ENCODE peak calls at places on chromosomes 3 and 15, in eight cellular contexts. G is lung; W is left ventricle myocardium inferior; Y is PC-3; T is cardiac muscle cell; D is breast epithelium; O is transverse colon; P is CD8-positive, alpha-beta T cell. V is an unnamed sample. For H3K36me3, the result is how much of the 10 kb centered on the place peaks cover.

GRCh38 chr15:58545307-58546065 is 113.7 kb downstream of the LIPC start:
- DNase-seq in O (no peak), W (no peak), P (no peak), D (no peak), Y (no peak), G (no peak), T (no peak), V (no peak)

GRCh38 chr3:67832807-67833206 is 178.4 kb upstream of the SUCLG2 start:
- DNase-seq in G (no peak), O (no peak), P (no peak), Y (peak), T (no peak), W (no peak), D (no peak), V (peak)

GRCh38 chr3:172965256-172965655 is 175.8 kb downstream of the SPATA16 start:
- DNase-seq in D (no peak), T (no peak), W (no peak), Y (peak), P (no peak), G (no peak), O (no peak), V (no peak)

GRCh38 chr3:99651561-99651960 is 13.2 kb downstream of the COL8A1 start:
- DNase-seq in Y (peak), T (no peak), D (no peak), P (no peak), W (no peak), G (no peak), O (peak), V (peak)

GRCh38 chr3:149316427-149316826 is 17.0 kb downstream of the TM4SF18 start:
- DNase-seq in W (no peak), G (no peak), D (no peak), O (no peak), P (no peak), Y (peak), T (no peak), V (no peak)

GRCh38 chr15:27179789-27180188 is 208.8 kb downstream of the GABRG3 start:
- DNase-seq in O (no peak), P (no peak), G (no peak), W (no peak), Y (no peak), T (no peak), D (no peak), V (no peak)

GRCh38 chr3:48898383-48899234 is at the start of gene SLC25A20:
- DNase-seq in W (peak), G (peak), D (peak), P (peak), O (peak), Y (peak), T (peak), V (peak)

GRCh38 chr3:155658669-155659068 is 86.2 kb downstream of the PLCH1 start:
- DNase-seq in Y (no peak), D (no peak), G (no peak), P (no peak), O (peak), T (no peak), W (no peak), V (no peak)

GRCh38 chr15:85751731-85752421 is 42.8 kb downstream of the KLHL25 start:
- DNase-seq in G (no peak), Y (no peak), O (no peak), W (no peak), P (no peak), D (no peak), T (no peak), V (no peak)

GRCh38 chr3:64667887-64668581 is 19.8 kb downstream of the ADAMTS9 start:
- DNase-seq in D (no peak), O (no peak), P (no peak), T (no peak), W (peak), Y (no peak), G (no peak), V (no peak)

GRCh38 chr15:35019401-35020327 is 31.6 kb upstream of the ZNF770 start:
- DNase-seq in W (no peak), G (peak), Y (peak), P (no peak), T (no peak), O (no peak), D (no peak), V (peak)

GRCh38 chr15:76340802-76341365 is 4.3 kb downstream of the ISL2 start:
- DNase-seq in G (no peak), T (peak), O (peak), Y (no peak), D (no peak), W (no peak), P (no peak), V (no peak)

GRCh38 chr15:41554401-41554800 is 4.6 kb upstream of the TYRO3 start:
- DNase-seq in P (no peak), D (no peak), W (no peak), Y (no peak), T (no peak), O (no peak), G (no peak), V (no peak)

GRCh38 chr15:76448755-76449154 is 112.2 kb downstream of the ISL2 start:
- DNase-seq in Y (no peak), D (no peak), W (no peak), G (no peak), O (no peak), P (no peak), T (no peak), V (no peak)

GRCh38 chr15:101489633-101490407 is at the start of gene PCSK6:
- DNase-seq in G (no peak), D (no peak), Y (no peak), O (peak), P (no peak), T (peak), W (peak), V (peak)

GRCh38 chr15:39959411-39959810 is 25.5 kb downstream of the EIF2AK4 start:
- DNase-seq in Y (no peak), O (no peak), T (no peak), P (no peak), G (no peak), D (no peak), W (no peak), V (no peak)

GRCh38 chr15:39957481-39957880 is 23.6 kb downstream of the EIF2AK4 start:
- DNase-seq in G (no peak), O (no peak), W (no peak), D (no peak), P (no peak), Y (no peak), T (no peak), V (no peak)

GRCh38 chr15:39963806-39964205 is 29.9 kb downstream of the EIF2AK4 start:
- DNase-seq in T (no peak), G (no peak), Y (no peak), P (no peak), D (no peak), W (no peak), O (no peak), V (no peak)

GRCh38 chr15:39961051-39961450 is 27.1 kb downstream of the EIF2AK4 start:
- DNase-seq in T (no peak), Y (no peak), G (no peak), W (no peak), O (no peak), D (no peak), P (no peak), V (no peak)

DNA sequence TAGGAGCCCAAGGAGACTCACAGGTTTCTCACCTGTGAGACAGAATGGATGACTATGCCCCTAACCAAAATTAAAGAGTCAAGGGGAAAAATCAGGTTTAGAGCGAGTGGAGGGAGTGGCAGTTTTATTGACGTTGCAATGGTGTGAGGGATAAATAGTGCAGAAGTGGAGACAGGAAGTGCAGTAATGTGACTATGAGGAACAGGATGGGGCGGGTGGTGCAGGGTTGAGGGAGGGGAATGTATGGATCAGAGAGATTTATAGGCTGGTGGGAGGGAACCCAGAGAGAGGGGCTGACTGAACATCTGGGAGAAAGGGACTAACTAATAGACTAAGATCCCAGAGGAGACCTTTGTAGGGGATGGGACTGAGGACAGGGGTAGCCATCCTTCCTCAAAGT is 26.5 kb downstream of the EIF2AK4 start:
- DNase-seq in W (no peak), T (no peak), G (no peak), Y (no peak), O (no peak), P (no peak), D (no peak), V (no peak)
- H3K36me3 ChIP-seq in W (half or more), T (under half), G (under half), Y (half or more), O (under half), P (under half), D (under half), V (half or more)

GRCh38 chr3:152421162-152421561 is 152.4 kb downstream of the MBNL1 start:
- DNase-seq in O (no peak), T (no peak), G (no peak), P (no peak), Y (no peak), W (no peak), D (no peak), V (no peak)
- H3K36me3 ChIP-seq in O (under half), T (under half), G (under half), P (under half), Y (under half), W (under half), D (under half), V (half or more)

DNA sequence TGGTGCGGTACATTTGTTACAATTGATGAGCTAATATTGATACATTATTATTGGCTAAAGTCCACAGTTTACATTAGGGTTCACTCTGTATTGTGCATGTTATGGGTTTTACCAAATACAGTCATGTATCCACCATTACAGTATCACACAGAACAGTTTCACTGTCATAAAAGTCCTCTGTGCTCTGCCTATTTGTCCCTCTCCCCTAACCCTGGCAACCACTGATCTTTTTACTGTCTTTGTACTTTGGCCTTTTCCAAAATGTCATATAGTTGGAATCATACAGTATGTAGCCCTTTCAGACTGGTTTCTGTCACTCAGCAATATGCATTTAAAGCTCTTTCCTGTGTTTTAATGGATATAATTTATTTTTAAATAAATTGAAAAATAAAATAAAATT is 83.1 kb upstream of the SLC4A7 start:
- DNase-seq in P (no peak), Y (no peak), T (no peak), D (no peak), G (no peak), W (no peak), O (no peak), V (no peak)
- H3K36me3 ChIP-seq in P (under half), Y (under half), T (under half), D (under half), G (under half), W (under half), O (under half), V (under half)

GRCh38 chr15:66744610-66745279 is 42.7 kb downstream of the SMAD6 start:
- DNase-seq in G (no peak), O (no peak), T (no peak), W (no peak), D (no peak), Y (no peak), P (no peak), V (no peak)
- H3K36me3 ChIP-seq in G (under half), O (under half), T (under half), W (under half), D (under half), Y (under half), P (under half), V (half or more)

GRCh38 chr3:160403028-160403545 is 3.6 kb downstream of the SMC4 start:
- DNase-seq in O (no peak), P (no peak), G (no peak), W (no peak), T (no peak), D (no peak), Y (peak), V (no peak)
- H3K36me3 ChIP-seq in O (under half), P (under half), G (under half), W (under half), T (under half), D (under half), Y (half or more), V (half or more)

DNA sequence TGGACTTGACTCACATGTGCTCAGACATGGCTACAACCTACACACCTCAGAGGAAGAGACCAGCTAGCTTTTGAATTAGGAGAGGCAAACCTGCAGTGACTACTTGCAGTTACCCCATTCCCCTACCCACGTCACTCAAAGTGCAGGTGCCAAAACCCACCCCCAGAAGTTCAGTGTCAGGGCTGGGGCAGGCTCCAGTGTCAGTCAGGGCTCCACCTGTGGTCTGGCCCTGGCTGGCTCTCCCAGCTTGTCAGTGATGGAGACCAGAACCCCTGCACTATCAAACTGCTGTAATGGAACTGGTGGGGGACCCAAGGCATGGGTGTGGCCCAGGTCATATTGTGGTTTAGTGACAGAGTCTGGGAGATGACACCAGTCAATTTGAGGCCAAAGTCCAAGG is 32.6 kb upstream of the SLC41A3 start:
- DNase-seq in D (no peak), T (no peak), O (no peak), G (no peak), Y (no peak), P (no peak), W (no peak), V (no peak)
- H3K36me3 ChIP-seq in D (under half), T (under half), O (under half), G (under half), Y (under half), P (under half), W (under half), V (under half)

DNA sequence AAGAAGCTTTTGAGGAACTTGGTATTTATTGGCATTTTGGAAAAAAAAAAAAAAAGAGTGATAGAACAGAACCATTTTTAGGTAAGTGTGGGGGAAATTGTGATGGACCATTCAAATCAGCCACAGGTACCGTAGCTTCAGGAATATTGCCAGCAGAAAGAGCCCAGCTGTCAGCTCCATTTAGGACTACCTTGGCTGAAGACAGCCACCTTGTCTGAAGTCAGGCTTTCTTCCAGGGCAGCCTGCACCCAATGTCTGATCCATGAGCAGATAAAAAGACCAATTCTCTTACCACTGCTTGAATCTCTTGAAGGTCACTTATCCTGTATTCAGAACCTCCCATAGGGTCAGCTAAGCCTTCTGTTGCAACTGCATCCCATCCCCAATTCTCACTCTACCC is 37.6 kb downstream of the SLCO3A1 start:
- DNase-seq in P (no peak), Y (no peak), O (no peak), T (no peak), D (no peak), W (no peak), G (no peak), V (no peak)
- H3K36me3 ChIP-seq in P (under half), Y (under half), O (under half), T (under half), D (under half), W (under half), G (under half), V (under half)